ENCODE peak calls at places on chromosomes 7 and 10, in eight cellular contexts. Y, I, O, W, D, M, C and Q are unnamed samples.

GRCh38 chr10:122333037-122333436 is 41.5 kb upstream of the PLEKHA1 start:
- DNase-seq in W (no peak), O (no peak), Y (no peak), I (no peak), D (no peak), M (no peak), C (no peak), Q (no peak)

GRCh38 chr7:28354601-28355062 is 57.7 kb upstream of the CREB5 start:
- DNase-seq in M (no peak), Y (no peak), C (peak), D (no peak), O (no peak), I (no peak), W (no peak), Q (peak)

GRCh38 chr10:11180228-11180627 is 162.6 kb downstream of the CELF2 start:
- DNase-seq in I (no peak), Y (no peak), D (no peak), W (no peak), M (no peak), C (no peak), O (no peak), Q (no peak)

GRCh38 chr10:17669185-17669872 is 25.4 kb downstream of the STAM start:
- DNase-seq in D (no peak), I (no peak), W (no peak), C (no peak), O (no peak), M (no peak), Y (no peak), Q (no peak)

GRCh38 chr10:36759111-36759805 is 366.1 kb upstream of the ANKRD30A start:
- DNase-seq in M (no peak), C (peak), Y (no peak), D (no peak), I (no peak), W (no peak), O (no peak), Q (peak)

GRCh38 chr10:6721480-6721879 is 141.4 kb upstream of the PRKCQ start:
- DNase-seq in O (no peak), D (no peak), C (peak), M (no peak), Y (peak), W (no peak), I (peak), Q (peak)

GRCh38 chr10:9103301-9103700 is 1048.8 kb downstream of the GATA3 start:
- DNase-seq in D (no peak), Y (no peak), C (no peak), W (no peak), I (peak), M (no peak), O (no peak), Q (no peak)

GRCh38 chr7:129188892-129189660 is 643 bp downstream of the SMO start:
- DNase-seq in I (peak), D (no peak), W (no peak), M (no peak), C (peak), O (peak), Y (no peak), Q (peak)

GRCh38 chr10:47299989-47300931 is at the start of gene GDF10:
- DNase-seq in O (no peak), M (no peak), D (no peak), Y (no peak), I (peak), C (peak), W (peak), Q (no peak)

GRCh38 chr7:47149208-47149864 is 432.6 kb downstream of the TNS3 start:
- DNase-seq in O (no peak), W (no peak), Y (no peak), M (no peak), I (no peak), D (no peak), C (no peak), Q (no peak)

GRCh38 chr7:112572669-112573301 is 92.0 kb downstream of the LSMEM1 start:
- DNase-seq in W (no peak), O (no peak), M (no peak), D (no peak), Y (peak), I (no peak), C (no peak), Q (no peak)

GRCh38 chr7:83824214-83824613 is 175.3 kb upstream of the SEMA3E start:
- DNase-seq in C (peak), I (no peak), M (no peak), O (no peak), Y (no peak), W (no peak), D (no peak), Q (peak)

GRCh38 chr10:114489521-114490310 is 85.4 kb upstream of the AFAP1L2 start:
- DNase-seq in W (peak), C (no peak), O (peak), M (peak), I (peak), D (peak), Y (no peak), Q (no peak)

DNA sequence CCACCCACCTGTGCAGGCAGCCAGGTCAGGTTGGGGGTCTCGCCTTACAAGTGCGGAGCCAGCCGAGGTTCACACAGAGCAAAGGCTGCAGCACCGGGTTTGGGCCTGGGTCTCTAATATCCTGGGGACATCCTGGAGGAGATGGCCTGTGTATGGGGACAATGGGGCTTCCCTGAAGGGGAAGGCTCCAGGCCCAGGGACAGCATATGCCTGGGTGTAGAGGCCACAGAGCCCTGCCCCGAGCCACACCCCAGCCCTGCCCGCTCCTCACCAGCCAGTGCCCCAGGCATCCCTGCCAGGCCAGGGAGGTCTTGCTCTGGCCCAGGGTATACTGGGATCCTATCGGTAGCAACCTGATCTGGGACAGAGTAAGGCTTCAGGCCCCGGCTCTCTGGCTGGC is 9.1 kb downstream of the TTYH3 start:
- DNase-seq in Y (no peak), M (no peak), O (no peak), I (no peak), C (no peak), W (no peak), D (no peak), Q (no peak)
- H3K9ac ChIP-seq in Y (peak), M (peak), O (no peak), I (peak), C (peak), W (peak), D (no peak), Q (peak)

DNA sequence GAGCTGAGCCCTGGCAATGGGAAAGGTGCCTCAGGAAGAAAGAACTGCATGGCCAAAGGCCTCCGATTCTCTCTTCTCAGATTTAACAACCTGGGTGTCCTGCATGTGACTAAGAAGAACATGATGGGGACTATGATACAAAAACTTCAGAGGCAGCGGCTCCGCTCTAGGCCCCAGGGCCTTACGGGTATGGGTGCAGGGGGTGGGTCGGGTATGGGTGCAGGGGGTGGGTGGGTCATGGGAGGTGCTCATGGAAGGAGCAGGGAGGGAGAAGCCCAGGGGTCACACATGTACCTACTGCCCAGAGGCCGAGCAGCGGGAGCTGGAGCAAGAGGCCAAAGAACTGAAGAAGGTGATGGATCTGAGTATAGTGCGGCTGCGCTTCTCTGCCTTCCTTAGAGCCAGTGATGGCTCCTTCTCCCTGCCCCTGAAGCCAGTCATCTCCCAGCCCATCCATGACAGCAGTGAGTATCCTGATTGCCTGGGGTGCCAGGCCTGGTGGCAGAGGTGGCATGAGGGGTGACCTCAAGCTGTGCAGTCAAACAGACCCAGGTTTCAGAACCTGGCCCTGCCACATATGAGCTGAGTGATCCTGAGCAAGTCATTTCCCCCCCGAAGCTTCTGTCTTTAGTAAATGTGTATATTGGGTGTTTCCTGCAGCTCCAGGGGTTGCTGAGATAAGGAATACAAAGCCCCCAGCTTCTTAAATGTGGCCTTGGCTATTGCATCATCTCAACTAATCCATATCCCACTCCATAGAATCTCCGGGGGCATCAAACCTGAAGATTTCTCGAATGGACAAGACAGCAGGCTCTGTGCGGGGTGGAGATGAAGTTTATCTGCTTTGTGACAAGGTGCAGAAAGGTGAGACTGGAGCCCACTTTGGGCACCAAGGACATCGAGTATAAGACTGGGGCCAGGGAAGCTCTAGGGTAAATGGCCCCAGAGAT is 2.0 kb downstream of the NFKB2 start:
- DNase-seq in W (no peak), C (no peak), D (no peak), O (no peak), Y (no peak), M (no peak), I (no peak), Q (no peak)
- H3K9ac ChIP-seq in W (peak), C (no peak), D (no peak), O (no peak), Y (no peak), M (no peak), I (no peak), Q (no peak)

GRCh38 chr10:59876695-59877094 is 29.7 kb downstream of the CCDC6 start:
- DNase-seq in O (no peak), D (no peak), I (no peak), Y (no peak), W (no peak), M (no peak), C (no peak), Q (peak)
- H3K9ac ChIP-seq in O (no peak), D (peak), I (no peak), Y (no peak), W (no peak), M (no peak), C (no peak), Q (no peak)

DNA sequence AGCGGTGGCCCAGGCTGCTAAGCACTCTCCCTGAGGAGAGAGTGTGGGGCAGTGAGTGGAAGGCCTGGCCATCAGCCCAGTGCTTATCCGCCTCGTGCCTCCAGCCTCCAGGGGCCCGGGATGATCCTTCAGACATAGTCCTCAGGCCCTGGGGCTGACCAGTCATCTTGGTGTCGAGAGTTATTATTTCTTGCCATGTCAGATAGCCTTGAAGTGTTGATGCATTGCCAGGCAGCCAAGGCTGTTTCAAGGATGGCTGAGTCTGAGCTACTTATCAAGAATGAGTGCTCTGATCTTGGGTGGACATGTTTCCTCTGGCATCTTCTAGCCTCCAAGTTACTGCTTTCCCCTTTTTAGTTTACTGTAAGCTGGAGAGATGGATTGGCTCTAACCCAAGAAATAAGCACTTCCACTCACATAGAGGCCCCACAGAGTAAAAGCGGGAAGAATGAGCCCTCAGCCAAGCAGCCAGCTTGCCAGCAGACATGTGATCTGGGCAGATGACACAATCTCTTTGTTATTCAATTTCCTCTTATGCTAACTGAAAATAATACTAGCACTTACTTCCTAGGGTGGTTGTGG is 136.5 kb upstream of the NAMPT start:
- DNase-seq in O (no peak), W (no peak), D (no peak), I (no peak), Y (peak), M (no peak), C (peak), Q (peak)
- H3K9ac ChIP-seq in O (no peak), W (no peak), D (no peak), I (no peak), Y (no peak), M (no peak), C (peak), Q (peak)

DNA sequence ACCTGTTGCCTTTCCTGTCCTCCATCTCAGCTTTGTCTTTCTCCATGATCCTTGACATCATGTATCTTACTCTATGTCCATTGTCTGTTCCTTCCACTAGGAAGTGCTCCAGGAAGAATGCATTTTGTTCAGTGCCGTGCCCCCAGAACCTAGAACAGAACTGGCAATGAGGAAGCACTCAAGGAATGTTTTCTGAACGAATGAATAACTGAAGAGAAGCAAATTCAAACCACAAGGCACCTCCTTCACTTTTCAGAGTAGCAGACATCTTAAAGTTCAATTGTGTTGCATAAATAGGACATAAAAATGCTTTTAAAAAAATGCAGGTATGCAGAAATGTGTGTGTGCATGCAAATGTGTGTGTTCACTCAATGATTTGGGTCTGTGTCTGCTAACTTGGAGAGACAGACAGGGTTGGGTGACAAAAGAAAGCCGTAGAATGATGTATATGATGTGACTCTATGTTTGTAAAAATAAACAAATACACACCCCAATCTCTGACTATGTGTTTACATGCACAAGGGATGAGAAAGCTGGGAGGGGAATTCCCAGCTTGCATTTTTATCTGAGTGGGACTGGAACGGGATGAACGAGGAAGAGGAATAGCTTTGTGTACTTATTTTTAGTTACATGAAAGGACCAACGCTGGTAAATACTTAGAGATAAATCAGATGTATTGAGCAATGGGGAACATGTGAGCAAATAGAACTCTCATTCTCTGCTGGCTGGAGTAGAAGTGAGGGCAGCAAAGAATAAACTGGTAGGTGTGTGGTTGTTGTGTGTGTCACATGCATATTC is 237.7 kb downstream of the FANK1 start:
- DNase-seq in C (peak), O (no peak), M (no peak), D (no peak), I (no peak), Y (no peak), W (no peak), Q (peak)
- H3K9ac ChIP-seq in C (no peak), O (no peak), M (no peak), D (no peak), I (no peak), Y (no peak), W (no peak), Q (peak)

GRCh38 chr7:134780166-134780853 is 876 bp downstream of the CALD1 start:
- DNase-seq in D (no peak), W (no peak), I (no peak), M (no peak), Y (no peak), O (no peak), C (peak), Q (no peak)
- H3K9ac ChIP-seq in D (no peak), W (no peak), I (peak), M (peak), Y (peak), O (peak), C (peak), Q (peak)

GRCh38 chr10:79443338-79444242 is 1.8 kb downstream of the ZCCHC24 start:
- DNase-seq in D (no peak), I (no peak), O (no peak), C (peak), W (no peak), M (no peak), Y (no peak), Q (no peak)
- H3K9ac ChIP-seq in D (peak), I (peak), O (no peak), C (peak), W (no peak), M (peak), Y (peak), Q (peak)

GRCh38 chr10:71747808-71748523 is 25.4 kb downstream of the VSIR start:
- DNase-seq in O (no peak), D (peak), I (no peak), W (no peak), M (no peak), C (no peak), Y (peak), Q (no peak)

GRCh38 chr10:71748671-71749191 is 24.6 kb downstream of the VSIR start:
- DNase-seq in C (no peak), M (no peak), O (peak), I (no peak), D (peak), W (no peak), Y (peak), Q (no peak)

GRCh38 chr10:71750986-71751385 is 22.3 kb downstream of the VSIR start:
- DNase-seq in I (no peak), W (no peak), D (no peak), C (no peak), M (no peak), Y (no peak), O (no peak), Q (no peak)

GRCh38 chr10:71750124-71750841 is 23.0 kb downstream of the VSIR start:
- DNase-seq in M (no peak), I (no peak), Y (no peak), C (no peak), D (no peak), W (no peak), O (no peak), Q (no peak)

GRCh38 chr10:71749396-71749795 is 23.9 kb downstream of the VSIR start:
- DNase-seq in Y (no peak), O (no peak), D (no peak), M (no peak), C (no peak), W (no peak), I (no peak), Q (no peak)
- H3K9ac ChIP-seq in Y (peak), O (no peak), D (no peak), M (no peak), C (peak), W (no peak), I (no peak), Q (no peak)

GRCh38 chr7:100968650-100969049 is 715 bp upstream of the MUC12 start:
- DNase-seq in C (no peak), M (no peak), Y (peak), O (no peak), D (peak), W (no peak), I (no peak), Q (no peak)
- H3K9ac ChIP-seq in C (no peak), M (no peak), Y (peak), O (no peak), D (no peak), W (no peak), I (no peak), Q (no peak)

GRCh38 chr7:158004123-158004490 is 583.5 kb downstream of the PTPRN2 start:
- DNase-seq in I (no peak), D (no peak), O (no peak), W (no peak), C (no peak), Y (no peak), M (peak), Q (no peak)
- H3K9ac ChIP-seq in I (no peak), D (no peak), O (no peak), W (no peak), C (no peak), Y (no peak), M (no peak), Q (no peak)